ENCODE peak calls at places on chromosome 12, in ten cellular contexts. D, L, N, Y, G, T, I, M, J and A are unnamed samples.

GRCh38 chr12:65362231-65362630 is 83.7 kb downstream of the MSRB3 start:
- DNase-seq in D (no peak), L (no peak), N (no peak), Y (no peak), G (no peak), T (peak; percentile 4), I (no peak), M (no peak), J (peak; percentile 16), A (no peak)

GRCh38 chr12:57195655-57196371 is 20.8 kb upstream of the NXPH4 start:
- DNase-seq in D (no peak), L (no peak), N (no peak), Y (no peak), G (no peak), T (no peak), I (no peak), M (no peak), J (no peak), A (no peak)

GRCh38 chr12:25689996-25690501 is 137.0 kb upstream of the LMNTD1 start:
- DNase-seq in D (peak; percentile 72), L (no peak), N (peak; percentile 48), Y (no peak), G (no peak), T (peak; percentile 39), I (peak; percentile 21), M (no peak), J (peak; percentile 27), A (no peak)

GRCh38 chr12:131829795-131830334 is 1.7 kb downstream of the MMP17 start:
- DNase-seq in D (no peak), L (no peak), N (peak; percentile 18), Y (no peak), G (no peak), T (no peak), I (no peak), M (no peak), J (no peak), A (no peak)

GRCh38 chr12:98911396-98911795 is 266.3 kb downstream of the APAF1 start:
- DNase-seq in D (no peak), L (no peak), N (no peak), Y (no peak), G (peak; percentile 26), T (no peak), I (no peak), M (no peak), J (no peak), A (no peak)

GRCh38 chr12:10392394-10392930 is 2.6 kb upstream of the KLRK1 start:
- DNase-seq in D (peak; percentile 99), L (no peak), N (peak; percentile 15), Y (peak; percentile 15), G (peak; percentile 100), T (peak; percentile 96), I (no peak), M (no peak), J (peak; percentile 90), A (no peak)

GRCh38 chr12:2539938-2540337 is 254.8 kb upstream of the FKBP4 start:
- DNase-seq in D (no peak), L (no peak), N (no peak), Y (no peak), G (no peak), T (no peak), I (no peak), M (no peak), J (no peak), A (no peak)

GRCh38 chr12:34595749-34596733 is 573.7 kb downstream of the ALG10 start:
- DNase-seq in D (no peak), L (no peak), N (peak; percentile 2), Y (no peak), G (no peak), T (no peak), I (no peak), M (no peak), J (no peak), A (peak; percentile 8)

GRCh38 chr12:23898121-23898520 is 51.3 kb downstream of the SOX5 start:
- DNase-seq in D (no peak), L (no peak), N (no peak), Y (no peak), G (no peak), T (no peak), I (no peak), M (no peak), J (no peak), A (no peak)

GRCh38 chr12:9646794-9647622 is 22.5 kb upstream of the CLEC2D start:
- DNase-seq in D (peak; percentile 50), L (no peak), N (peak; percentile 30), Y (peak; percentile 2), G (no peak), T (peak; percentile 32), I (no peak), M (no peak), J (peak; percentile 55), A (no peak)

GRCh38 chr12:28374556-28374955 is 184.3 kb downstream of the CCDC91 start:
- DNase-seq in D (peak; percentile 11), L (no peak), N (no peak), Y (no peak), G (peak; percentile 3), T (peak; percentile 33), I (no peak), M (no peak), J (peak; percentile 60), A (no peak)

GRCh38 chr12:72264548-72265175 is 7.5 kb upstream of the TRHDE start:
- DNase-seq in D (peak; percentile 22), L (no peak), N (peak; percentile 36), Y (no peak), G (no peak), T (peak; percentile 33), I (no peak), M (no peak), J (no peak), A (no peak)

GRCh38 chr12:1424674-1425395 is 169.5 kb downstream of the FBXL14 start:
- DNase-seq in D (no peak), L (no peak), N (no peak), Y (no peak), G (no peak), T (no peak), I (no peak), M (no peak), J (no peak), A (no peak)
- TF ChIP-seq CTCF in D (no peak), L (no peak), N (no peak), Y (no peak), G (no peak), T (no peak), I (no peak), M (no peak), J (no peak), A (no peak)

GRCh38 chr12:27148373-27148772 is 66.0 kb upstream of the C12orf71 start:
- DNase-seq in D (no peak), L (no peak), N (no peak), Y (no peak), G (no peak), T (no peak), I (no peak), M (no peak), J (no peak), A (no peak)

GRCh38 chr12:27148791-27149190 is 66.4 kb upstream of the C12orf71 start:
- DNase-seq in D (no peak), L (no peak), N (no peak), Y (no peak), G (no peak), T (no peak), I (no peak), M (no peak), J (no peak), A (no peak)

DNA sequence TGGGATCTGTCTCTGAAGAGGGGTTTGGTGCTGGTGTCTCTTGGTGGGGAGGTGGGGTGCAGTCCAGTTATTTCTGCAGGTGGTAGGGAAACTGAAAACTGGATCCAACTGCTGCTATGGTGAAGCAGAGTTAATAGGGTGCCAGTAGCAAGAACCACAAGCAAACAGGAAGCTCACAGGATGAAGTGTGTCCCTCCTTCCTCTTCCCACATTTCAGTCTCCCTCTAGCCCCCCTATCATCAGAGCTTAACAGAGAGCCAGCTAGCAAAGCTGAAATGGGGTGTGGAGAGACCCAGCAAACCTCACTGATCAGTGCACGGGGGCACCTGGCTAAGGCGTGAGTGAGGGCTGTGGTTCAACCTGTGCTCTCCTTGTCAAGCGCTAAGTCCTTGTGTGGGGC is 69.1 kb upstream of the C12orf71 start:
- DNase-seq in D (no peak), L (no peak), N (no peak), Y (no peak), G (no peak), T (no peak), I (no peak), M (no peak), J (no peak), A (no peak)
- TF ChIP-seq CTCF in D (no peak), L (no peak), N (no peak), Y (no peak), G (no peak), T (no peak), I (no peak), M (no peak), J (no peak), A (no peak)

DNA sequence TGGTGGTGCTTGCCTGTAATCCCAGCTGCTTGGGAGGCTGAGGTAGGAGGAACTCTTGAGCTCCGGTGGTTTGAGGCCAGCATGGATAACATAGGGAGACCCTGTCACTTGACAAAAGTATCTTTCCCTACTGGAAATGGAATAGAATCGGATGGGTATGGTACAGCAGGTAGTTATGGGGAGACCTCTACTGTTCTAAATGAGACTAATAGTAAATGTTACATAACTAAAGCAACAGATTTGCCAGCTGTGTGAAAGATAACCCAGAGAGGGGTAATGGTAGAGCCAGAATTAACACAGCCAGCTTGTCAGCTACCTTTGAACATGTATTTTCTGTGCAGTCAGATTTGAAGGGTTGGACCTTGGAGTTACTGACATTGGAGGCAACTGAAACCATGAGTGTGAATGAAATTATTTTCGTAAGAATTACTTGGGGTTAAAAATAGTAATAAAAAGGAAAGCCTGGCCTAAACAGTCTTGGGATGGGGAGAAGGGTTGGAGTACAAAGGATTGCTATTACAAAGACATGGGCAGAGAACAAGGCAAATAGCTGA is 21.7 kb upstream of the NUP107 start:
- DNase-seq in D (no peak), L (no peak), N (no peak), Y (no peak), G (no peak), T (peak; percentile 10), I (no peak), M (no peak), J (no peak), A (no peak)
- TF ChIP-seq CTCF in D (no peak), L (no peak), N (no peak), Y (no peak), G (no peak), T (no peak), I (no peak), M (no peak), J (no peak), A (no peak)

DNA sequence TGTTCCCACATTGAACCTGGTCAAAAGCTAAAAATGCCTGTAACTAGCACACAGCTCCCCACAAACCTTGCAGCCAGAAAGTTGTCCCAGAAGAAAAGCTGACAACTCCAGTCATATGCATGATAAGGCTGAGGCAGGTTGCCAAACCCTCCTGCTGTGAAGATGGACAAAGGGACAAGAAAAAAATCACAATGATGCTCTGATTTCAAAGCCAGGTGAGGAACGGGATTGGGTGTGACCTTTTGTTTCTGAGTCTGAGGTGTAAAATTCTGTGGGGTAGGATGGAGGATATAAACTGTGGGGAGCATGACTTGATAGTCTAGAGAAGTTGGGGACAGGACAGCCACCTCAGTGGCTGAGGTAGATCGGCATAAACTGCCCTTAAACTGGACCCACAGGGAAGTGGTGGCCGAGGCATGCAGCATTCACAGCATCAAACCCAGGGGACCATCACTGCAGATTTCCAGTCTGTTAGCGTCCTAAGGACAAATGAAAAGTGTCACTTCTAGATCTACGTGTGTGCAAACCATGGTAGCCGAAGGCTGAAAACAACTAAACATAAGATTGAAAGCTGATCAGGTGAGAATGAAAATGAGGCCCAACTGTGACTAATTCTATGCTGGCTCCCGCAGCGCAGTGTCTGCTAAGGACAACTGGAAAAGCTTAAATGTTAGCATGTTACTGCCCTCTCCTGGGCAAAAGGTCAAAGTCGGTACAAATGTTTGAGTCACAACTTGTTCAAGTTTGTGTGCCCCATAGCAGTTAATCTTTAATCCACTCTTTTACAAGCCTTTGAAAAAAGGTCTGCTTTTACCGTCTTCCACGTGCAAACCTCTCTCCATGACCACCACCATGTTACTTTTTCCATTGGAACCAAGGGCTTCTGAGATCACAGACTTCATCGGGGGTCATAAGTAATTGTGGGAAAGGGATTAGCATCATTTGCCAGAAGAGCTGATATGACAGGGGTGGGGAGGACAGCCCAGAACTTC is 39.8 kb downstream of the GRIN2B start:
- DNase-seq in D (peak; percentile 48), L (no peak), N (peak; percentile 89), Y (peak; percentile 87), G (peak; percentile 11), T (peak; percentile 42), I (no peak), M (no peak), J (peak; percentile 5), A (peak; percentile 54)
- TF ChIP-seq CTCF in D (peak; percentile 25), L (no peak), N (peak; percentile 67), Y (peak; percentile 82), G (no peak), T (peak; percentile 5), I (no peak), M (no peak), J (peak; percentile 18), A (peak; percentile 81)